ENCODE peak calls at places on chromosomes 4 and X, in eight cellular contexts. One of them, this sample, is unnamed.

GRCh38 chr4:87228561-87228860 is 8.1 kb upstream of the KLHL8 start:
- ATAC-seq in HCT116: no peak
- ATAC-seq in upper lobe of left lung: no peak
- ATAC-seq in K562: no peak
- ATAC-seq in GM12878: no peak
- ATAC-seq in GM23338: no peak
- ATAC-seq in HepG2: no peak
- ATAC-seq in Panc1: no peak
- ATAC-seq in this sample: no peak

GRCh38 chrX:45842207-45842900 is 641.7 kb upstream of the DIPK2B start:
- ATAC-seq in HCT116: no peak
- ATAC-seq in upper lobe of left lung: no peak
- ATAC-seq in K562: no peak
- ATAC-seq in GM12878: no peak
- ATAC-seq in GM23338: no peak
- ATAC-seq in HepG2: no peak
- ATAC-seq in Panc1: no peak
- ATAC-seq in this sample: no peak

GRCh38 chr4:184896868-184897715 is 71.3 kb upstream of the ACSL1 start:
- ATAC-seq in HCT116: no peak
- ATAC-seq in upper lobe of left lung: peak; percentile 59
- ATAC-seq in K562: no peak
- ATAC-seq in GM12878: peak; percentile 88
- ATAC-seq in GM23338: no peak
- ATAC-seq in HepG2: peak; percentile 62
- ATAC-seq in Panc1: no peak
- ATAC-seq in this sample: peak; percentile 21

GRCh38 chr4:184757810-184758209 is 23.9 kb upstream of the CENPU start:
- ATAC-seq in HCT116: no peak
- ATAC-seq in upper lobe of left lung: no peak
- ATAC-seq in K562: no peak
- ATAC-seq in GM12878: no peak
- ATAC-seq in GM23338: no peak
- ATAC-seq in HepG2: no peak
- ATAC-seq in Panc1: no peak
- ATAC-seq in this sample: peak; percentile 77

GRCh38 chr4:89894654-89895652 is at the start of gene MMRN1:
- ATAC-seq in HCT116: no peak
- ATAC-seq in upper lobe of left lung: no peak
- ATAC-seq in K562: no peak
- ATAC-seq in GM12878: peak; percentile 72
- ATAC-seq in GM23338: no peak
- ATAC-seq in HepG2: no peak
- ATAC-seq in Panc1: no peak
- ATAC-seq in this sample: no peak

GRCh38 chr4:38207110-38207457 is 246.9 kb downstream of the PTTG2 start:
- ATAC-seq in HCT116: no peak
- ATAC-seq in upper lobe of left lung: no peak
- ATAC-seq in K562: no peak
- ATAC-seq in GM12878: no peak
- ATAC-seq in GM23338: no peak
- ATAC-seq in HepG2: no peak
- ATAC-seq in Panc1: no peak
- ATAC-seq in this sample: no peak

GRCh38 chr4:163556169-163556568 is 61.7 kb downstream of the TMA16 start:
- ATAC-seq in HCT116: no peak
- ATAC-seq in upper lobe of left lung: no peak
- ATAC-seq in K562: no peak
- ATAC-seq in GM12878: peak; percentile 72
- ATAC-seq in GM23338: no peak
- ATAC-seq in HepG2: no peak
- ATAC-seq in Panc1: no peak
- ATAC-seq in this sample: no peak

GRCh38 chr4:168540865-168541607 is 44.2 kb downstream of the PALLD start:
- ATAC-seq in HCT116: no peak
- ATAC-seq in upper lobe of left lung: no peak
- ATAC-seq in K562: no peak
- ATAC-seq in GM12878: no peak
- ATAC-seq in GM23338: no peak
- ATAC-seq in HepG2: no peak
- ATAC-seq in Panc1: no peak
- ATAC-seq in this sample: no peak

GRCh38 chr4:6027392-6027791 is 9.2 kb upstream of the C4orf50 start:
- ATAC-seq in HCT116: no peak
- ATAC-seq in upper lobe of left lung: no peak
- ATAC-seq in K562: no peak
- ATAC-seq in GM12878: no peak
- ATAC-seq in GM23338: no peak
- ATAC-seq in HepG2: no peak
- ATAC-seq in Panc1: no peak
- ATAC-seq in this sample: no peak

GRCh38 chrX:78333521-78333920 is 6.1 kb upstream of the CYSLTR1 start:
- ATAC-seq in HCT116: no peak
- ATAC-seq in upper lobe of left lung: no peak
- ATAC-seq in K562: no peak
- ATAC-seq in GM12878: peak; percentile 72
- ATAC-seq in GM23338: no peak
- ATAC-seq in HepG2: no peak
- ATAC-seq in Panc1: peak; percentile 45
- ATAC-seq in this sample: no peak

GRCh38 chrX:1072637-1073377 is 139.6 kb downstream of the CRLF2 start:
- ATAC-seq in HCT116: peak; percentile 86
- ATAC-seq in upper lobe of left lung: no peak
- ATAC-seq in K562: peak; percentile 55
- ATAC-seq in GM12878: no peak
- ATAC-seq in GM23338: no peak
- ATAC-seq in HepG2: peak; percentile 49
- ATAC-seq in Panc1: peak; percentile 51
- ATAC-seq in this sample: no peak

GRCh38 chr4:7705602-7706001 is 234.1 kb downstream of the AFAP1 start:
- ATAC-seq in HCT116: no peak
- ATAC-seq in upper lobe of left lung: no peak
- ATAC-seq in K562: no peak
- ATAC-seq in GM12878: no peak
- ATAC-seq in GM23338: no peak
- ATAC-seq in HepG2: no peak
- ATAC-seq in Panc1: no peak
- ATAC-seq in this sample: no peak

GRCh38 chrX:119234931-119235555 is 1.0 kb upstream of the PGRMC1 start:
- ATAC-seq in HCT116: no peak
- ATAC-seq in upper lobe of left lung: no peak
- ATAC-seq in K562: no peak
- ATAC-seq in GM12878: no peak
- ATAC-seq in GM23338: peak; percentile 47
- ATAC-seq in HepG2: no peak
- ATAC-seq in Panc1: no peak
- ATAC-seq in this sample: no peak

GRCh38 chr4:70801265-70801809 is 38.4 kb downstream of the GRSF1 start:
- ATAC-seq in HCT116: no peak
- ATAC-seq in upper lobe of left lung: peak; percentile 52
- ATAC-seq in K562: no peak
- ATAC-seq in GM12878: peak; percentile 53
- ATAC-seq in GM23338: no peak
- ATAC-seq in HepG2: no peak
- ATAC-seq in Panc1: no peak
- ATAC-seq in this sample: no peak

GRCh38 chr4:65139998-65140397 is 530.3 kb downstream of the EPHA5 start:
- ATAC-seq in HCT116: no peak
- ATAC-seq in upper lobe of left lung: no peak
- ATAC-seq in K562: no peak
- ATAC-seq in GM12878: no peak
- ATAC-seq in GM23338: no peak
- ATAC-seq in HepG2: no peak
- ATAC-seq in Panc1: no peak
- ATAC-seq in this sample: no peak

GRCh38 chr4:35965300-35965699 is 279.0 kb downstream of the ARAP2 start:
- ATAC-seq in HCT116: no peak
- ATAC-seq in upper lobe of left lung: no peak
- ATAC-seq in K562: no peak
- ATAC-seq in GM12878: peak; percentile 44
- ATAC-seq in GM23338: no peak
- ATAC-seq in HepG2: no peak
- ATAC-seq in Panc1: no peak
- ATAC-seq in this sample: no peak

GRCh38 chr4:63123441-63123840 is 1285.8 kb downstream of the TECRL start:
- ATAC-seq in HCT116: no peak
- ATAC-seq in upper lobe of left lung: no peak
- ATAC-seq in K562: no peak
- ATAC-seq in GM12878: no peak
- ATAC-seq in GM23338: no peak
- ATAC-seq in HepG2: no peak
- ATAC-seq in Panc1: no peak
- ATAC-seq in this sample: no peak

DNA sequence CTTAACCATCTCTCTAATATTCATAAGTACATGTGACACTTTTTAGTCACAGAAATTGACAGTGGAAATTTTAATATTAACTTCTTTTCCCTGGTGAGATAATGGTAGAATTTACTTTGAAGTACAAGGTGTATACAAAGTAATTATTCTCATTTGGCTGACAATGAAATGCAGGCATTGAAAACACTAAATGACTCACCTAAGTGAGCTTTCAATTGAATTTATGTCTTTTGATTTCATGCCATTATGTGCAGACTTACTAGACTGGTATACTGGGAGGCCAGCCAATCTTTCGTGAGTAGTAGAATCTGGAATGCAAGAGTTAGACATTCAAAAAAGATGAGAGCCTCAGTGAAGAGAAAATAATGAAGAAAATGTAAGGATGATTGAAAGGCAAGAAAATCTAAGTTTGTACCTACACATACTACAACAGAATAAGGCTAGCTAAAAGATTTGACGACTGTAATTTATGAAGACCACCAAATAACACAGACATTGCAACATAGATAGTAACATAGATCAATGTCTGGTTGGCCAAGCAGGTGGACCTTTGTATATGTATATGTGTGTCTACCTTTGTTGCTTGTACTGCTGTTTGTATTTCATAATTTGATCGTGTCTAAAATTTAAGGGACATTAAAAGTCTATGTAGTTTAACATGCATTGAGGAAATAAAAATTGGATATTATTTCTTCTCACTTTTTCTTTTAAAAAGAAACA is 459.7 kb downstream of the IL15 start:
- ATAC-seq in HCT116: peak; percentile 84
- ATAC-seq in upper lobe of left lung: no peak
- ATAC-seq in K562: no peak
- ATAC-seq in GM12878: no peak
- ATAC-seq in GM23338: no peak
- ATAC-seq in HepG2: no peak
- ATAC-seq in Panc1: peak; percentile 86
- ATAC-seq in this sample: no peak
- TF ChIP-seq POLR2AphosphoS5 in HCT116: peak; percentile 60
- TF ChIP-seq POLR2AphosphoS5 in upper lobe of left lung: no peak
- TF ChIP-seq POLR2AphosphoS5 in K562: no peak
- TF ChIP-seq POLR2AphosphoS5 in GM12878: no peak
- TF ChIP-seq POLR2AphosphoS5 in GM23338: no peak
- TF ChIP-seq POLR2AphosphoS5 in HepG2: no peak
- TF ChIP-seq POLR2AphosphoS5 in Panc1: no peak
- TF ChIP-seq POLR2AphosphoS5 in this sample: peak; percentile 81

GRCh38 chr4:136463941-136464340 is 1068.4 kb downstream of the PCDH18 start:
- ATAC-seq in HCT116: no peak
- ATAC-seq in upper lobe of left lung: no peak
- ATAC-seq in K562: no peak
- ATAC-seq in GM12878: no peak
- ATAC-seq in GM23338: no peak
- ATAC-seq in HepG2: no peak
- ATAC-seq in Panc1: no peak
- ATAC-seq in this sample: no peak
- H3K27me3 ChIP-seq in HCT116: no peaks in the 10 kb centered on the region
- H3K27me3 ChIP-seq in upper lobe of left lung: no peaks in the 10 kb centered on the region
- H3K27me3 ChIP-seq in K562: no peaks in the 10 kb centered on the region
- H3K27me3 ChIP-seq in GM12878: no peaks in the 10 kb centered on the region
- H3K27me3 ChIP-seq in GM23338: no peaks in the 10 kb centered on the region
- H3K27me3 ChIP-seq in HepG2: no peaks in the 10 kb centered on the region
- H3K27me3 ChIP-seq in Panc1: no peaks in the 10 kb centered on the region
- H3K27me3 ChIP-seq in this sample: no peaks in the 10 kb centered on the region

DNA sequence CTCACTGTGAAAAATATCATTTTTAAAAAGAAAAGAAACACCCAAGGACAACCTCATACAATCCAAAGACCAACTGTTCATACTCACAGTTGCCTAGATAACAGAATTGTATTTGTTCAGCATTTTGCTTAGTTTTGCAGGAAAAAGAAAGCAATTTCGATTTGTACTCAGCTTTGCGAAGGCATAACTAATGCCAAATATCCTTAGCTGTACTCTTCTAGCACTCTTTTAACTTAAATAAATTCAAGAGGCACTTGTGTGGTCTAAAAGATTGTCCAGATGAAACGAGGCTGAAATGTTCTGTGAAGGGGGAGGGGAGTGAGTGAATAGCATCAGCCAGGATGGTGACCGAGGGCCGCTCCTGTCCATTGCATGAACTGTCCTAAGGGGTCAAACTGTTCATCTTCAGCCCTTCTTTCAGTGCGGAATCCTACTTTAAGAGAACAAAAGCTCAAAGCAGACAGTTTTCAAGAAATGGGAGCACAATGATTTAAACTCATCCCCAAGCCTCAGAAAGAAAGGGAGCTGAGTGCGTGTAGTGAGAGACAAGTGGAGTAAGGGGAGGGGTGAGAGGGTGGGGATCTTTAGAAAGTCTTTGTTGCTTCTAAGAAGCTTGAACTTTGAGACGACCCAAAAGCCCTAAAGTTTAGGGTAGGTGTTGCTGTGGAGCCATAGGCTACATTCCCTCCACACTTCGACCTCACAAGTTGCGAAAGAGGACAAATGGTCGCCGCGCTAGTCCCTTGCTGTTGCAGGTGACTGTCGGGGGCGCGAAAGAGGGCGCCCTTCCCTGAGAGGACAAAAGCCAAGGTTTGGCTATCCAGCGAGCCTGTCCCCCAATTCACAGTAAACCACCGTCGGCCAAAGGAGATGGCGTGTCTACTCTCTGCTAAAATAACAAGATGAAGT is 4.0 kb upstream of the NEUROG2 start:
- ATAC-seq in HCT116: no peak
- ATAC-seq in upper lobe of left lung: no peak
- ATAC-seq in K562: no peak
- ATAC-seq in GM12878: no peak
- ATAC-seq in GM23338: no peak
- ATAC-seq in HepG2: no peak
- ATAC-seq in Panc1: no peak
- ATAC-seq in this sample: no peak
- TF ChIP-seq CTCF in HCT116: no peak
- TF ChIP-seq CTCF in upper lobe of left lung: no peak
- TF ChIP-seq CTCF in K562: peak; percentile 38
- TF ChIP-seq CTCF in GM12878: peak; percentile 25
- TF ChIP-seq CTCF in GM23338: peak; percentile 67
- TF ChIP-seq CTCF in HepG2: peak; percentile 43
- TF ChIP-seq CTCF in Panc1: no peak
- TF ChIP-seq CTCF in this sample: no peak

GRCh38 chr4:97330915-97331314 is 812.4 kb downstream of the STPG2 start:
- ATAC-seq in HCT116: no peak
- ATAC-seq in upper lobe of left lung: no peak
- ATAC-seq in K562: no peak
- ATAC-seq in GM12878: no peak
- ATAC-seq in GM23338: no peak
- ATAC-seq in HepG2: no peak
- ATAC-seq in Panc1: no peak
- ATAC-seq in this sample: no peak
- TF ChIP-seq POLR2AphosphoS5 in HCT116: no peak
- TF ChIP-seq POLR2AphosphoS5 in upper lobe of left lung: no peak
- TF ChIP-seq POLR2AphosphoS5 in K562: no peak
- TF ChIP-seq POLR2AphosphoS5 in GM12878: no peak
- TF ChIP-seq POLR2AphosphoS5 in GM23338: no peak
- TF ChIP-seq POLR2AphosphoS5 in HepG2: no peak
- TF ChIP-seq POLR2AphosphoS5 in Panc1: no peak
- TF ChIP-seq POLR2AphosphoS5 in this sample: no peak

This sample was measured in gastroesophageal sphincter.